ENCODE peak calls at places on chromosome 14, in nine cellular contexts. One of them, this sample, is unnamed.

GRCh38 chr14:21833836-21834235 is 160.2 kb upstream of the OR4E1 start:
- DNase-seq in iris pigment epithelial cell: no peak
- DNase-seq in endodermal cell: no peak
- DNase-seq in testis: no peak
- DNase-seq in Caco-2: no peak
- DNase-seq in left colon: no peak
- DNase-seq in mucosa of gallbladder: no peak
- DNase-seq in fibroblast of the aortic adventitia: no peak
- DNase-seq in body of pancreas: no peak
- DNase-seq in this sample: no peak

GRCh38 chr14:72880820-72881219 is 13.1 kb downstream of the DPF3 start:
- DNase-seq in body of pancreas: no peak
- DNase-seq in fibroblast of the aortic adventitia: no peak
- DNase-seq in left colon: no peak
- DNase-seq in testis: no peak
- DNase-seq in mucosa of gallbladder: no peak
- DNase-seq in endodermal cell: no peak
- DNase-seq in iris pigment epithelial cell: no peak
- DNase-seq in Caco-2: no peak
- DNase-seq in this sample: no peak

GRCh38 chr14:22887260-22887989 is 4.4 kb downstream of the REM2 start:
- DNase-seq in Caco-2: peak
- DNase-seq in iris pigment epithelial cell: peak
- DNase-seq in endodermal cell: peak
- DNase-seq in body of pancreas: peak
- DNase-seq in left colon: peak
- DNase-seq in mucosa of gallbladder: peak
- DNase-seq in fibroblast of the aortic adventitia: peak
- DNase-seq in testis: peak
- DNase-seq in this sample: peak

GRCh38 chr14:104238424-104239184 is 100.2 kb downstream of the KIF26A start:
- DNase-seq in Caco-2: peak
- DNase-seq in testis: no peak
- DNase-seq in body of pancreas: no peak
- DNase-seq in fibroblast of the aortic adventitia: no peak
- DNase-seq in mucosa of gallbladder: no peak
- DNase-seq in left colon: no peak
- DNase-seq in iris pigment epithelial cell: no peak
- DNase-seq in endodermal cell: no peak
- DNase-seq in this sample: no peak

GRCh38 chr14:96030136-96030760 is 8.9 kb upstream of the C14orf132 start:
- DNase-seq in endodermal cell: no peak
- DNase-seq in fibroblast of the aortic adventitia: no peak
- DNase-seq in iris pigment epithelial cell: no peak
- DNase-seq in testis: no peak
- DNase-seq in body of pancreas: no peak
- DNase-seq in left colon: no peak
- DNase-seq in mucosa of gallbladder: no peak
- DNase-seq in Caco-2: no peak
- DNase-seq in this sample: no peak

GRCh38 chr14:21070083-21070609 is at the start of gene ARHGEF40:
- DNase-seq in testis: no peak
- DNase-seq in iris pigment epithelial cell: peak
- DNase-seq in mucosa of gallbladder: peak
- DNase-seq in endodermal cell: peak
- DNase-seq in left colon: peak
- DNase-seq in fibroblast of the aortic adventitia: peak
- DNase-seq in Caco-2: no peak
- DNase-seq in body of pancreas: peak
- DNase-seq in this sample: peak

GRCh38 chr14:68109132-68109531 is 289.6 kb downstream of the RAD51B start:
- DNase-seq in left colon: no peak
- DNase-seq in testis: no peak
- DNase-seq in Caco-2: no peak
- DNase-seq in fibroblast of the aortic adventitia: peak
- DNase-seq in body of pancreas: no peak
- DNase-seq in iris pigment epithelial cell: peak
- DNase-seq in endodermal cell: no peak
- DNase-seq in mucosa of gallbladder: no peak
- DNase-seq in this sample: no peak

GRCh38 chr14:105316968-105317498 is 2.5 kb downstream of the PACS2 start:
- DNase-seq in iris pigment epithelial cell: no peak
- DNase-seq in mucosa of gallbladder: no peak
- DNase-seq in fibroblast of the aortic adventitia: peak
- DNase-seq in body of pancreas: no peak
- DNase-seq in endodermal cell: no peak
- DNase-seq in testis: no peak
- DNase-seq in Caco-2: no peak
- DNase-seq in left colon: no peak
- DNase-seq in this sample: no peak